ENCODE peak calls at places on chromosomes 1 and 21, in six cellular contexts. J is AG10803, C is astrocyte, R is A549, Q is AG09309, L is WTC11. G is an unnamed sample.

GRCh38 chr1:243268751-243269460 is 13.1 kb downstream of the SDCCAG8 start:
- DNase-seq in J (no peak), C (peak; percentile 72), R (peak; percentile 46), Q (no peak), L (no peak), G (no peak)

GRCh38 chr1:41920658-41921057 is 1.9 kb upstream of the HIVEP3 start:
- DNase-seq in J (no peak), C (peak; percentile 76), R (peak; percentile 26), Q (no peak), L (no peak), G (no peak)

GRCh38 chr1:16326833-16327404 is 25.4 kb downstream of the FBXO42 start:
- DNase-seq in J (no peak), C (no peak), R (no peak), Q (no peak), L (no peak), G (no peak)

GRCh38 chr1:185338719-185339622 is 21.9 kb upstream of the IVNS1ABP start:
- DNase-seq in J (peak; percentile 52), C (peak; percentile 45), R (no peak), Q (peak; percentile 28), L (no peak), G (no peak)

GRCh38 chr1:145918992-145919939 is 749 bp upstream of the PEX11B start:
- DNase-seq in J (peak; percentile 29), C (peak; percentile 54), R (peak; percentile 47), Q (no peak), L (peak; percentile 44), G (peak; percentile 51)

GRCh38 chr21:34017127-34017961 is 56.0 kb upstream of the MRPS6 start:
- DNase-seq in J (peak; percentile 86), C (peak; percentile 90), R (no peak), Q (no peak), L (no peak), G (no peak)

GRCh38 chr1:32816676-32817158 is 441 bp downstream of the YARS1 start:
- DNase-seq in J (peak; percentile 48), C (no peak), R (peak; percentile 25), Q (no peak), L (no peak), G (no peak)

GRCh38 chr1:160394673-160395072 is 5.7 kb upstream of the VANGL2 start:
- DNase-seq in J (no peak), C (no peak), R (no peak), Q (no peak), L (no peak), G (no peak)

GRCh38 chr1:153560241-153560640 is 5.4 kb downstream of the S100A2 start:
- DNase-seq in J (no peak), C (no peak), R (no peak), Q (no peak), L (no peak), G (no peak)

GRCh38 chr21:40053007-40053406 is 185.8 kb downstream of the PCP4 start:
- DNase-seq in J (peak; percentile 59), C (peak; percentile 10), R (no peak), Q (no peak), L (no peak), G (no peak)

GRCh38 chr1:115559987-115560386 is 81.8 kb upstream of the VANGL1 start:
- DNase-seq in J (no peak), C (no peak), R (no peak), Q (no peak), L (no peak), G (no peak)

GRCh38 chr1:110123224-110123623 is 11.0 kb downstream of the UBL4B start:
- DNase-seq in J (peak; percentile 76), C (no peak), R (no peak), Q (peak; percentile 62), L (no peak), G (no peak)

GRCh38 chr21:34260598-34260997 is 103.2 kb upstream of the KCNE2 start:
- DNase-seq in J (no peak), C (no peak), R (no peak), Q (no peak), L (no peak), G (no peak)

GRCh38 chr1:174297351-174297750 is 138.0 kb downstream of the RABGAP1L start:
- DNase-seq in J (no peak), C (no peak), R (no peak), Q (no peak), L (peak; percentile 44), G (no peak)

GRCh38 chr1:218135358-218135757 is 149.7 kb upstream of the RRP15 start:
- DNase-seq in J (no peak), C (no peak), R (no peak), Q (no peak), L (no peak), G (no peak)

GRCh38 chr1:242467556-242468145 is 56.8 kb downstream of the PLD5 start:
- DNase-seq in J (peak; percentile 43), C (peak; percentile 10), R (peak; percentile 75), Q (peak; percentile 11), L (peak; percentile 69), G (peak; percentile 58)

GRCh38 chr1:61742620-61743431 is 546 bp downstream of the PATJ start:
- DNase-seq in J (peak; percentile 61), C (peak; percentile 42), R (peak; percentile 42), Q (peak; percentile 37), L (peak; percentile 52), G (peak; percentile 71)

GRCh38 chr1:34762474-34763141 is 3.1 kb downstream of the GJB4 start:
- DNase-seq in J (no peak), C (no peak), R (peak; percentile 37), Q (no peak), L (no peak), G (no peak)

GRCh38 chr1:119582801-119583200 is 65.3 kb downstream of the ZNF697 start:
- DNase-seq in J (peak; percentile 51), C (peak; percentile 35), R (peak; percentile 40), Q (peak; percentile 17), L (peak; percentile 79), G (peak; percentile 49)

GRCh38 chr1:160078392-160079195 is 2.7 kb upstream of the KCNJ9 start:
- DNase-seq in J (no peak), C (no peak), R (peak; percentile 42), Q (no peak), L (peak; percentile 78), G (peak; percentile 63)

GRCh38 chr1:209150114-209150513 is 433.4 kb upstream of the CAMK1G start:
- DNase-seq in J (peak; percentile 35), C (peak; percentile 39), R (peak; percentile 24), Q (peak; percentile 1), L (peak; percentile 39), G (peak; percentile 69)

GRCh38 chr1:117339866-117340357 is 27.3 kb upstream of the MAN1A2 start:
- DNase-seq in J (peak; percentile 26), C (peak; percentile 54), R (peak; percentile 69), Q (peak; percentile 21), L (no peak), G (no peak)

DNA sequence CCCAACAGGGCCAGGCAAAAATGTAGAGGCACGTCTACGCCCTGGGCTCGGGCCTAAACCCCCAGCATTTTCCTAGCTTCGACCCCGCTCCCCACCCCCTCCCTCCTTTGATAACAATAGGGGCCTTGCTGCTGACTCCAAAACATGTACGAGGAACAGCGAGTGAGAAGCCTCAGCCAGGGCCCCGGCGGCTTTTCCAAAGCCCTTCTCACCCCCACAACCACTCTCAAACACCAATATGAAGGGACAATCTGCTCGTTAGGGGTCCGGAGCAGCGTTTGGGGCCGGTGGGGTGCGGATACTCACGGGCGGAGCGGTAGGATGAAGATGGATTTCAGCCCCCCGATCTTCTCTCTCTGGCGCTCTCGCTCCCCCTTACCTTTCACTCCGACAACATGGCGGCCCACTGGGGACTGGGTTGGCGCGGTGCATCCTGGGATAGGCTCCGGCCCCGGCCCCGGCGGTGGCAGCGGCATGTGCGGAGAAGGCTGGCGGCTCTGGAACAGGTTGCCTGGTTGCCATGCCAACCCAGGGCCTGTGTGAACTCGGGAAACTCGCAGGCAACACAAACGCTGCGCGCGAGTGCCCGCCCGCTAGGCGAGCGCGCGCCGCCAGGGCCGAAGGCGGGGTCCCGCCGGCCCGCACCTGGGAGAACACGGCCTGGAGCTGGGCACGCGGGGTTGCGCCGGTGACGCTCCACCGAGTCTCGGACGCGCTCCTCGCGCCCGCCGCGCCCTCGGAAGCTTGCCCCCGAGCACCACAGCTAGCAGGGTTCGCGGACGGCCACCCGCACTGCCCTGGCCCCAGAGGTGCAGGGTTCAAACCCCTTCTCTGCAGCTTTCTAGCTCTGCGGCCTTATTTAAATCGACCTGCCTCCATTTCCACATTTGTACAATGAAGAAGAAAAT is at the start of gene PUM1:
- DNase-seq in J (peak; percentile 96), C (peak; percentile 93), R (peak; percentile 97), Q (peak; percentile 82), L (peak; percentile 100), G (peak; percentile 99)
- TF ChIP-seq CTCF in J (no peak), C (no peak), R (no peak), Q (no peak), L (no peak), G (no peak)

DNA sequence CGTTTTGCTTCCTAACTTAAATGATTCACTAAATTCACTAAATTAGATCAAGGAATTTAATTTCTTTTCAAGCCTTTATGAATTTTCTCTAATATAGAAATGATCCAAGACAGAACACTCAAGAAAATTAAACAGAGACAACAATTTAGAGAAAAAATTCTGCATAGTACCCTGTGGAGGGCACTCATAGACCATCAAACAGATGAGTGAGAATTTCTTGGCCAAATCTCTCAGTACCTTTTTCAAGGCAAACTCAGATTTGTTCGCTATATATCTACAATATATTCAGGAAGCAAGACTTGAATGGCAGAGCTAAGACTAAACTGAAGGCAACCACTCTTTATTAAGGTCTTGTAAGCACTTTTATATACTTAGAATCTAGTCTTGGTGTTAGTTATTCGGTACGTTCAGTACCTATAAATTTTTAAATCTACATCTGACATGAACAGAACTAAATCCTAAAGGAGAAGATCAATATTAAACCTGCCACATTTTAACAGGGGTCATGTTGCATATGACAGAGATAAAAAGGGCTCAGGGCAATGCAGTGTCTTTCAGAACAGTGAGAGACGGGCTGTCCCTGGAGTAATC is 118.7 kb upstream of the TMPRSS15 start:
- DNase-seq in J (no peak), C (peak; percentile 6), R (no peak), Q (no peak), L (no peak), G (no peak)
- TF ChIP-seq CTCF in J (no peak), C (peak; percentile 47), R (no peak), Q (no peak), L (no peak), G (peak; percentile 28)

DNA sequence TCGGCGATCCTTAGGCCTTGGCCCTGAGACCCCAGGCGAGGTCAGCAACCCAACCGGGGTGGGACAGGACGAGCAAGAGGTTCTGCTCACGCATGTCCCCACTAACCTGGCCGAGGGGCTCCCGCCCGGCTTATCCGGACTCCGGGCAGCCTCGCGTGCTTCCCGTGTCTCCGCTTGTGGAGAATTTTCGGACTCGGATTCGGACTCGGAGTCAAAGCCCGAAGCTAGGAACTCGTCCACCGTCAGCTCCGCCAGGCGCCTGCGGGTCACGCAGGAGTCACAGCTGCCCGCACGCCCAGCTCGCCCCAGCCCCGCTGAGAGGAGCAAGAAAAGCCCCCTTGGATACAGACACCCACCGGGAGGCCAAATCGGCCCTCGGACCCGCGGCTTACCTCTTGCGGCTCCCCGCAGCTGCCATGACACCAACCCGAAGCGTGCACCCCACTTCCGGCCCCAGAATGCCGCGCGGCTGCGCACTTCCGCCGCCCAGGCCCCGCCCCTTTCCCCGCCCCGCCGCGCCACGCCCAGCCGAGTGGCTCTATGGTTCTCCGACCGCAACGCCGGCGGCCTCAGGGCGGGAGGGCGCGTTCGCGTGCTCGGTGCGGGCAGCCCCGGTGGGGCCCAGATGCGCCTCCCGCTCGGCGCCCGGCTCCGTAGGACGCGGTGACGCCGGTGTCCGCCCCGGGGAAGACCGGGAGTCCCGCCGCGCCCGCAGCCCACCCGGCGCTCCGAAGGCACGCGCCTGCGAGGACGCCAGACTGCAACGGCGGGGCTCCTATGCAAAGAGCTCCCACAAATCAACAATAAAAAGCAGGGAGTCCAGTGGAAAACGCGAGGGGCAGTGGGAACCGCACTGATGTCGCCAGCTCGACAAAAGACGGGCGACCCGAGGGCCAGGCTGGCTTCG is at the start of gene NOC2L:
- DNase-seq in J (peak; percentile 85), C (peak; percentile 64), R (peak; percentile 86), Q (no peak), L (peak; percentile 95), G (peak; percentile 98)
- TF ChIP-seq CTCF in J (no peak), C (no peak), R (no peak), Q (no peak), L (no peak), G (no peak)

GRCh38 chr1:228308628-228309547 is 97.7 kb downstream of the TRIM11 start:
- DNase-seq in J (no peak), C (no peak), R (peak; percentile 13), Q (no peak), L (no peak), G (no peak)
- TF ChIP-seq CTCF in J (no peak), C (no peak), R (no peak), Q (no peak), L (no peak), G (no peak)

G was measured in nephron progenitor cell.